ENCODE peak calls at places on chromosomes 16 and 17, in six cellular contexts. M, J, Y, H, F and O are unnamed samples.

GRCh38 chr16:66906916-66907836 is 11.5 kb downstream of the CDH16 start:
- DNase-seq in Y (no peak), M (peak), H (no peak), J (no peak), F (peak), O (no peak)

GRCh38 chr17:61556224-61557188 is 34.5 kb downstream of the NACA2 start:
- DNase-seq in H (no peak), J (no peak), F (peak), M (no peak), Y (no peak), O (no peak)

GRCh38 chr17:66542183-66542966 is 240.0 kb downstream of the PRKCA start:
- DNase-seq in F (peak), J (no peak), M (peak), H (peak), Y (no peak), O (no peak)

GRCh38 chr17:70054961-70055360 is 20.1 kb upstream of the KCNJ16 start:
- DNase-seq in Y (no peak), M (no peak), J (no peak), F (no peak), H (no peak), O (no peak)

GRCh38 chr16:65064131-65064530 is 57.7 kb downstream of the CDH11 start:
- DNase-seq in M (no peak), F (no peak), Y (no peak), J (no peak), H (no peak), O (no peak)

GRCh38 chr16:54503011-54503410 is 216.4 kb upstream of the IRX3 start:
- DNase-seq in J (no peak), Y (no peak), H (no peak), M (no peak), F (no peak), O (no peak)

GRCh38 chr17:80466188-80466705 is 10.2 kb downstream of the NPTX1 start:
- DNase-seq in M (no peak), J (no peak), F (no peak), Y (no peak), H (no peak), O (no peak)

GRCh38 chr16:62089715-62090114 is 53.5 kb upstream of the CDH8 start:
- DNase-seq in F (no peak), H (no peak), Y (no peak), M (no peak), J (no peak), O (no peak)

GRCh38 chr17:10729334-10730193 is at the start of gene TMEM220:
- DNase-seq in M (peak), H (no peak), J (peak), Y (peak), F (peak), O (peak)

GRCh38 chr17:44878627-44879221 is 20.5 kb downstream of the EFTUD2 start:
- DNase-seq in Y (no peak), M (no peak), J (peak), F (peak), H (no peak), O (no peak)

GRCh38 chr17:79749958-79750357 is 19.2 kb downstream of the ENPP7 start:
- DNase-seq in M (no peak), Y (no peak), J (no peak), F (no peak), H (no peak), O (no peak)

GRCh38 chr17:2138318-2138717 is 83.4 kb downstream of the HIC1 start:
- DNase-seq in H (peak), M (no peak), F (peak), Y (no peak), J (no peak), O (peak)

GRCh38 chr16:50395763-50396710 is 27.2 kb upstream of the BRD7 start:
- DNase-seq in J (no peak), F (no peak), Y (no peak), M (no peak), H (no peak), O (no peak)

GRCh38 chr16:12750554-12750918 is 53.2 kb downstream of the CPPED1 start:
- DNase-seq in Y (no peak), J (no peak), M (no peak), F (no peak), H (no peak), O (no peak)

GRCh38 chr16:50276801-50277560 is 10.6 kb downstream of the ADCY7 start:
- DNase-seq in H (no peak), J (peak), M (no peak), Y (no peak), F (no peak), O (no peak)

GRCh38 chr17:77875881-77876509 is 82.5 kb upstream of the TNRC6C start:
- DNase-seq in M (no peak), H (peak), F (no peak), Y (no peak), J (no peak), O (no peak)

GRCh38 chr17:77472837-77473214 is 332.1 kb downstream of the SEC14L1 start:
- DNase-seq in H (no peak), Y (no peak), J (no peak), F (no peak), M (no peak), O (no peak)

GRCh38 chr17:18921912-18922451 is 30.0 kb upstream of the SLC5A10 start:
- DNase-seq in Y (no peak), M (no peak), H (no peak), J (no peak), F (no peak), O (no peak)

GRCh38 chr16:82694239-82694874 is 67.6 kb downstream of the CDH13 start:
- DNase-seq in Y (no peak), F (no peak), M (no peak), H (no peak), J (no peak), O (no peak)

GRCh38 chr17:80408872-80409271 is 6.1 kb upstream of the ENDOV start:
- DNase-seq in M (no peak), H (no peak), Y (no peak), F (no peak), J (no peak), O (no peak)

GRCh38 chr17:51355314-51356083 is 95.2 kb downstream of the UTP18 start:
- DNase-seq in J (no peak), M (no peak), Y (no peak), F (peak), H (no peak), O (no peak)

GRCh38 chr17:72840019-72840418 is 252.5 kb downstream of the SLC39A11 start:
- DNase-seq in M (no peak), H (no peak), J (no peak), Y (no peak), F (no peak), O (no peak)

GRCh38 chr17:50691550-50692447 is 15.9 kb downstream of the ANKRD40 start:
- DNase-seq in J (peak), F (no peak), H (no peak), Y (no peak), M (no peak), O (no peak)

GRCh38 chr16:70746708-70747424 is 54.1 kb downstream of the VAC14 start:
- DNase-seq in J (peak), M (no peak), H (peak), F (no peak), Y (no peak), O (no peak)

GRCh38 chr17:57484081-57484666 is 227.9 kb downstream of the MSI2 start:
- DNase-seq in H (no peak), Y (no peak), F (no peak), M (no peak), J (no peak), O (no peak)

GRCh38 chr16:3578121-3578520 is 918 bp upstream of the NLRC3 start:
- DNase-seq in Y (no peak), H (no peak), M (no peak), F (no peak), J (no peak), O (no peak)

GRCh38 chr17:4553669-4554068 is 1.5 kb downstream of the MYBBP1A start:
- DNase-seq in F (no peak), M (no peak), H (no peak), J (no peak), Y (no peak), O (no peak)

GRCh38 chr16:27174798-27175197 is 28.5 kb upstream of the KDM8 start:
- DNase-seq in Y (no peak), F (no peak), H (peak), M (no peak), J (no peak), O (no peak)

GRCh38 chr16:2156025-2156848 is 655 bp downstream of the TRAF7 start:
- DNase-seq in M (no peak), J (peak), F (peak), Y (no peak), H (peak), O (no peak)

GRCh38 chr16:83603981-83604570 is 203.7 kb upstream of the HSBP1 start:
- DNase-seq in Y (no peak), J (no peak), F (no peak), H (no peak), M (no peak), O (no peak)

GRCh38 chr17:28745052-28745776 is 1.4 kb downstream of the TRAF4 start:
- DNase-seq in F (peak), H (peak), J (peak), Y (no peak), M (no peak), O (no peak)

GRCh38 chr17:38667099-38667786 is 7.5 kb downstream of the EPOP start:
- DNase-seq in Y (peak), J (peak), F (peak), M (peak), H (peak), O (peak)

GRCh38 chr17:50428831-50429424 is 2.9 kb downstream of the ACSF2 start:
- DNase-seq in Y (no peak), H (no peak), J (peak), F (no peak), M (no peak), O (no peak)

GRCh38 chr17:80899402-80900268 is 92.0 kb upstream of the CHMP6 start:
- DNase-seq in Y (peak), H (peak), M (no peak), F (peak), J (peak), O (peak)

GRCh38 chr17:27602721-27603445 is 28.1 kb upstream of the LGALS9 start:
- DNase-seq in M (peak), F (peak), J (peak), H (peak), Y (peak), O (peak)

GRCh38 chr17:42596386-42596785 is 12.8 kb downstream of the RETREG3 start:
- DNase-seq in M (no peak), H (no peak), J (no peak), F (no peak), Y (no peak), O (no peak)

GRCh38 chr17:39927101-39927927 is at the start of the genes LRRC3C and ORMDL3:
- DNase-seq in M (peak), Y (peak), F (peak), J (peak), H (peak), O (peak)
- TF ChIP-seq POLR2AphosphoS5 in M (peak), Y (no peak), F (peak), J (peak), H (peak), O (no peak)

GRCh38 chr16:84898447-84898846 is 78.7 kb downstream of the CRISPLD2 start:
- DNase-seq in H (no peak), Y (no peak), F (no peak), J (no peak), M (no peak), O (no peak)
- TF ChIP-seq TAF1 in H (no peak), Y (no peak), F (no peak), J (no peak), M (no peak), O (no peak)

GRCh38 chr16:674968-675883 is at the start of gene RHBDL1:
- DNase-seq in F (peak), M (no peak), J (peak), Y (peak), H (peak), O (no peak)
- TF ChIP-seq POLR2AphosphoS5 in F (no peak), M (no peak), J (no peak), Y (peak), H (peak), O (no peak)

GRCh38 chr17:21039839-21040575 is 2.8 kb downstream of the USP22 start:
- DNase-seq in Y (no peak), M (no peak), F (peak), H (no peak), J (peak), O (no peak)

GRCh38 chr17:21044971-21045370 is 2.2 kb upstream of the USP22 start:
- DNase-seq in M (no peak), F (no peak), H (no peak), Y (no peak), J (no peak), O (no peak)

GRCh38 chr17:21043296-21044232 is 753 bp upstream of the USP22 start:
- DNase-seq in Y (peak), F (no peak), J (peak), M (no peak), H (peak), O (no peak)

GRCh38 chr17:21042434-21043295 is at the start of gene USP22:
- DNase-seq in F (peak), M (peak), Y (no peak), J (no peak), H (no peak), O (peak)

DNA sequence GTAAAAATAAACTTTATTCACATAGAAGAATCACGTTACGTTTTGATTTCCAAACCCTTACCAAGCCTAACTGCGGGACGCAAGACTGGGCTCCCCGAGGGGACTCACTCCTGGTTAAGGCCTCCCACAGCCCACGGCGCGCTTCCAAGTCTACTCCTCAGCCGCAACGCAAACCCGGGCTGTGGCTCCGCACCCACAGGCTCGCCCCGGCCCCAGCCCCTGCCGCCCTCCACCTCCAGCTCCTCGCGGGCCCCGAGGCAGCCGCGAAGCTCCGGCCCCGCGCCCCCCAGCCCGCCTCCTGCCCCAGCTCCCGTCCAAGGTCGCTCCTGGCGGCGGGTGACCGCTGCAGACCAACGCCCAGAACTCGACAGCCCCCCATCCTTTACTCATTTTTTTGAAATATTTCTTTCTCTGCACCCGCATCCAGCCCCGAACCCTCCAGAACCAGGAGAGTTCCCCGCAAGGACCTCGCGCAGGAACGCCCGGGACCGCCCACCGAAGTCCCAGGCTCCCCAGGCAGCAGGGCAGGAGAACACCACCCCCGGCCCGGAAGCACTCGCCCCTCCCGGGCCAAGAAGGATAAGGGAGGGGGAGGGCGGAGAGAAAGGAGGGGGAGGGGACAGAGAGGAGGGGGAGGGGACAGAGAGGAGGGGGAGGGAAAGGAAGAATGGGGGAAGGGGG is 918 bp downstream of the USP22 start:
- DNase-seq in M (peak), J (peak), F (peak), H (peak), Y (peak), O (peak)
- TF ChIP-seq TAF1 in M (no peak), J (no peak), F (peak), H (peak), Y (no peak), O (no peak)